ENCODE peak calls at places on chromosome 19, in nine cellular contexts. One of them, this sample, is unnamed.

GRCh38 chr19:434152-434960 is 25.4 kb upstream of the C2CD4C start:
- DNase-seq in epithelial cell of esophagus: no peak
- DNase-seq in Peyer's patch: no peak
- DNase-seq in osteocyte: no peak
- DNase-seq in uterus: no peak
- DNase-seq in kidney epithelial cell: no peak
- DNase-seq in stimulated activated CD8-positive, alpha-beta memory T cell treated with anti-CD3 and anti-CD28 coated beads, Interleukin-7, amount 100 ng/mL, for 24 hours: no peak
- DNase-seq in A172: no peak
- DNase-seq in NCI-H146: no peak
- DNase-seq in this sample: no peak

GRCh38 chr19:40331052-40331451 is 17.1 kb downstream of the C19orf47 start:
- DNase-seq in epithelial cell of esophagus: peak; percentile 80
- DNase-seq in Peyer's patch: no peak
- DNase-seq in osteocyte: no peak
- DNase-seq in uterus: no peak
- DNase-seq in kidney epithelial cell: no peak
- DNase-seq in stimulated activated CD8-positive, alpha-beta memory T cell treated with anti-CD3 and anti-CD28 coated beads, Interleukin-7, amount 100 ng/mL, for 24 hours: no peak
- DNase-seq in A172: no peak
- DNase-seq in NCI-H146: no peak
- DNase-seq in this sample: no peak

GRCh38 chr19:34184880-34185491 is 12.7 kb downstream of the LSM14A start:
- DNase-seq in epithelial cell of esophagus: no peak
- DNase-seq in Peyer's patch: no peak
- DNase-seq in osteocyte: no peak
- DNase-seq in uterus: no peak
- DNase-seq in kidney epithelial cell: no peak
- DNase-seq in stimulated activated CD8-positive, alpha-beta memory T cell treated with anti-CD3 and anti-CD28 coated beads, Interleukin-7, amount 100 ng/mL, for 24 hours: no peak
- DNase-seq in A172: no peak
- DNase-seq in NCI-H146: no peak
- DNase-seq in this sample: no peak

GRCh38 chr19:6058411-6059201 is 51.7 kb downstream of the RFX2 start:
- DNase-seq in epithelial cell of esophagus: no peak
- DNase-seq in Peyer's patch: peak; percentile 27
- DNase-seq in osteocyte: peak; percentile 30
- DNase-seq in uterus: no peak
- DNase-seq in kidney epithelial cell: no peak
- DNase-seq in stimulated activated CD8-positive, alpha-beta memory T cell treated with anti-CD3 and anti-CD28 coated beads, Interleukin-7, amount 100 ng/mL, for 24 hours: no peak
- DNase-seq in A172: no peak
- DNase-seq in NCI-H146: no peak
- DNase-seq in this sample: no peak

GRCh38 chr19:10135551-10136334 is 16.0 kb upstream of the EIF3G start:
- DNase-seq in epithelial cell of esophagus: peak; percentile 58
- DNase-seq in Peyer's patch: no peak
- DNase-seq in osteocyte: no peak
- DNase-seq in uterus: no peak
- DNase-seq in kidney epithelial cell: no peak
- DNase-seq in stimulated activated CD8-positive, alpha-beta memory T cell treated with anti-CD3 and anti-CD28 coated beads, Interleukin-7, amount 100 ng/mL, for 24 hours: no peak
- DNase-seq in A172: no peak
- DNase-seq in NCI-H146: no peak
- DNase-seq in this sample: no peak

GRCh38 chr19:18736415-18737336 is 53.2 kb downstream of the CRTC1 start:
- DNase-seq in epithelial cell of esophagus: no peak
- DNase-seq in Peyer's patch: no peak
- DNase-seq in osteocyte: peak; percentile 80
- DNase-seq in uterus: no peak
- DNase-seq in kidney epithelial cell: no peak
- DNase-seq in stimulated activated CD8-positive, alpha-beta memory T cell treated with anti-CD3 and anti-CD28 coated beads, Interleukin-7, amount 100 ng/mL, for 24 hours: no peak
- DNase-seq in A172: no peak
- DNase-seq in NCI-H146: peak; percentile 17
- DNase-seq in this sample: no peak

GRCh38 chr19:3184847-3185481 is 766 bp upstream of the NCLN start:
- DNase-seq in epithelial cell of esophagus: peak; percentile 71
- DNase-seq in Peyer's patch: peak; percentile 86
- DNase-seq in osteocyte: no peak
- DNase-seq in uterus: peak; percentile 80
- DNase-seq in kidney epithelial cell: peak; percentile 29
- DNase-seq in stimulated activated CD8-positive, alpha-beta memory T cell treated with anti-CD3 and anti-CD28 coated beads, Interleukin-7, amount 100 ng/mL, for 24 hours: peak; percentile 33
- DNase-seq in A172: peak; percentile 19
- DNase-seq in NCI-H146: peak; percentile 65
- DNase-seq in this sample: no peak

GRCh38 chr19:19745496-19746285 is 12.8 kb upstream of the ZNF14 start:
- DNase-seq in epithelial cell of esophagus: no peak
- DNase-seq in Peyer's patch: no peak
- DNase-seq in osteocyte: no peak
- DNase-seq in uterus: no peak
- DNase-seq in kidney epithelial cell: no peak
- DNase-seq in stimulated activated CD8-positive, alpha-beta memory T cell treated with anti-CD3 and anti-CD28 coated beads, Interleukin-7, amount 100 ng/mL, for 24 hours: no peak
- DNase-seq in A172: no peak
- DNase-seq in NCI-H146: no peak
- DNase-seq in this sample: no peak

GRCh38 chr19:50739841-50740426 is 16.8 kb downstream of the CLEC11A start:
- DNase-seq in epithelial cell of esophagus: no peak
- DNase-seq in Peyer's patch: no peak
- DNase-seq in osteocyte: no peak
- DNase-seq in uterus: no peak
- DNase-seq in kidney epithelial cell: no peak
- DNase-seq in stimulated activated CD8-positive, alpha-beta memory T cell treated with anti-CD3 and anti-CD28 coated beads, Interleukin-7, amount 100 ng/mL, for 24 hours: no peak
- DNase-seq in A172: no peak
- DNase-seq in NCI-H146: no peak
- DNase-seq in this sample: no peak

GRCh38 chr19:1299822-1300221 is 14.1 kb downstream of the EFNA2 start:
- DNase-seq in epithelial cell of esophagus: no peak
- DNase-seq in Peyer's patch: no peak
- DNase-seq in osteocyte: no peak
- DNase-seq in uterus: no peak
- DNase-seq in kidney epithelial cell: no peak
- DNase-seq in stimulated activated CD8-positive, alpha-beta memory T cell treated with anti-CD3 and anti-CD28 coated beads, Interleukin-7, amount 100 ng/mL, for 24 hours: no peak
- DNase-seq in A172: no peak
- DNase-seq in NCI-H146: no peak
- DNase-seq in this sample: no peak

GRCh38 chr19:6736169-6736916 is 1.0 kb downstream of the GPR108 start:
- DNase-seq in epithelial cell of esophagus: peak; percentile 90
- DNase-seq in Peyer's patch: peak; percentile 91
- DNase-seq in osteocyte: peak; percentile 92
- DNase-seq in uterus: peak; percentile 75
- DNase-seq in kidney epithelial cell: peak; percentile 62
- DNase-seq in stimulated activated CD8-positive, alpha-beta memory T cell treated with anti-CD3 and anti-CD28 coated beads, Interleukin-7, amount 100 ng/mL, for 24 hours: no peak
- DNase-seq in A172: peak; percentile 84
- DNase-seq in NCI-H146: peak; percentile 60
- DNase-seq in this sample: peak; percentile 39

GRCh38 chr19:51830263-51830662 is 35.3 kb downstream of the FPR3 start:
- DNase-seq in epithelial cell of esophagus: peak; percentile 1
- DNase-seq in Peyer's patch: no peak
- DNase-seq in osteocyte: no peak
- DNase-seq in uterus: no peak
- DNase-seq in kidney epithelial cell: no peak
- DNase-seq in stimulated activated CD8-positive, alpha-beta memory T cell treated with anti-CD3 and anti-CD28 coated beads, Interleukin-7, amount 100 ng/mL, for 24 hours: no peak
- DNase-seq in A172: no peak
- DNase-seq in NCI-H146: no peak
- DNase-seq in this sample: no peak

GRCh38 chr19:29625316-29625715 is 19.2 kb downstream of the POP4 start:
- DNase-seq in epithelial cell of esophagus: no peak
- DNase-seq in Peyer's patch: no peak
- DNase-seq in osteocyte: no peak
- DNase-seq in uterus: no peak
- DNase-seq in kidney epithelial cell: no peak
- DNase-seq in stimulated activated CD8-positive, alpha-beta memory T cell treated with anti-CD3 and anti-CD28 coated beads, Interleukin-7, amount 100 ng/mL, for 24 hours: no peak
- DNase-seq in A172: no peak
- DNase-seq in NCI-H146: peak; percentile 69
- DNase-seq in this sample: peak; percentile 26

GRCh38 chr19:49997709-49998108 is 27.5 kb downstream of the VRK3 start:
- DNase-seq in epithelial cell of esophagus: peak; percentile 32
- DNase-seq in Peyer's patch: no peak
- DNase-seq in osteocyte: no peak
- DNase-seq in uterus: no peak
- DNase-seq in kidney epithelial cell: no peak
- DNase-seq in stimulated activated CD8-positive, alpha-beta memory T cell treated with anti-CD3 and anti-CD28 coated beads, Interleukin-7, amount 100 ng/mL, for 24 hours: no peak
- DNase-seq in A172: peak; percentile 74
- DNase-seq in NCI-H146: peak; percentile 16
- DNase-seq in this sample: no peak

GRCh38 chr19:17302391-17303166 is 646 bp downstream of the ABHD8 start:
- DNase-seq in epithelial cell of esophagus: no peak
- DNase-seq in Peyer's patch: no peak
- DNase-seq in osteocyte: no peak
- DNase-seq in uterus: peak; percentile 42
- DNase-seq in kidney epithelial cell: no peak
- DNase-seq in stimulated activated CD8-positive, alpha-beta memory T cell treated with anti-CD3 and anti-CD28 coated beads, Interleukin-7, amount 100 ng/mL, for 24 hours: no peak
- DNase-seq in A172: no peak
- DNase-seq in NCI-H146: peak; percentile 37
- DNase-seq in this sample: no peak

GRCh38 chr19:50321831-50322230 is 7.3 kb downstream of the KCNC3 start:
- DNase-seq in epithelial cell of esophagus: no peak
- DNase-seq in Peyer's patch: no peak
- DNase-seq in osteocyte: no peak
- DNase-seq in uterus: no peak
- DNase-seq in kidney epithelial cell: no peak
- DNase-seq in stimulated activated CD8-positive, alpha-beta memory T cell treated with anti-CD3 and anti-CD28 coated beads, Interleukin-7, amount 100 ng/mL, for 24 hours: no peak
- DNase-seq in A172: no peak
- DNase-seq in NCI-H146: no peak
- DNase-seq in this sample: no peak

GRCh38 chr19:21483589-21484170 is 21.7 kb upstream of the ZNF429 start:
- DNase-seq in epithelial cell of esophagus: peak; percentile 17
- DNase-seq in Peyer's patch: peak; percentile 61
- DNase-seq in osteocyte: no peak
- DNase-seq in uterus: peak; percentile 51
- DNase-seq in kidney epithelial cell: no peak
- DNase-seq in stimulated activated CD8-positive, alpha-beta memory T cell treated with anti-CD3 and anti-CD28 coated beads, Interleukin-7, amount 100 ng/mL, for 24 hours: peak; percentile 44
- DNase-seq in A172: no peak
- DNase-seq in NCI-H146: no peak
- DNase-seq in this sample: no peak

This sample was measured in progenitor cell of endocrine pancreas.